ENCODE peak calls at places on chromosomes 3 and 15, in four cellular contexts. W, C, U and Q are unnamed samples.

GRCh38 chr3:43759297-43759782 is 68.6 kb downstream of the ABHD5 start:
- DNase-seq in W (no peak), C (no peak), U (peak; percentile 56), Q (peak; percentile 15)

GRCh38 chr3:32009101-32009500 is 27.6 kb downstream of the ZNF860 start:
- DNase-seq in W (no peak), C (no peak), U (peak; percentile 28), Q (no peak)

GRCh38 chr3:132870596-132870995 is 148.4 kb upstream of the NPHP3 start:
- DNase-seq in W (no peak), C (no peak), U (no peak), Q (no peak)

GRCh38 chr15:72141171-72142084 is 23.2 kb downstream of the SENP8 start:
- DNase-seq in W (peak; percentile 87), C (no peak), U (peak; percentile 33), Q (no peak)

GRCh38 chr3:122880173-122880572 is 85.3 kb downstream of the SLC49A4 start:
- DNase-seq in W (no peak), C (no peak), U (no peak), Q (no peak)

GRCh38 chr15:74128785-74129350 is 1.5 kb upstream of the ISLR2 start:
- DNase-seq in W (no peak), C (no peak), U (no peak), Q (no peak)

GRCh38 chr3:50201573-50202315 is 3.3 kb upstream of the SLC38A3 start:
- DNase-seq in W (no peak), C (peak; percentile 16), U (peak; percentile 79), Q (no peak)

GRCh38 chr3:40211579-40211978 is 97.9 kb upstream of the EIF1B start:
- DNase-seq in W (no peak), C (no peak), U (no peak), Q (no peak)

GRCh38 chr15:48798319-48798718 is 12.6 kb downstream of the CEP152 start:
- DNase-seq in W (no peak), C (no peak), U (no peak), Q (no peak)

DNA sequence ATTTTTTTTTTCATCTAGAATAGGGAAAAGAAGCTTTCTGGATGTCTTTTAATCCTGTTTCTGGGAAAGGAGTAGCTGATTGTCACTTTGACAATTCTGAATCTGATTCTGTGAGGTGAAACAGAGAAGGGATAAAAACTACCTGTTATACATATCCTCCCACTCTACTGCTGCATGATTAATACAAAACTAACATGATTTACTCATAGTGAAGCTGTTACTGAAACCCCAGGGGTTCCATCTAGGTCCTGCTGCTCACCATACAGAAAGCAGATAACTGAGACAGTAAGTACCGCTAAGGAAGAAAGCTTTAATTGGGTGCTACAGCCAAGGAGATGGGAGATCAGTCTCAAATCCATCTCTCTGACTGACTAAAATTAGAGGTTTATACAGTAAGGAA is 610.9 kb upstream of the ALCAM start:
- DNase-seq in W (no peak), C (no peak), U (no peak), Q (no peak)
- TF ChIP-seq TCF7 in W (no peak), C (no peak), U (no peak), Q (no peak)

DNA sequence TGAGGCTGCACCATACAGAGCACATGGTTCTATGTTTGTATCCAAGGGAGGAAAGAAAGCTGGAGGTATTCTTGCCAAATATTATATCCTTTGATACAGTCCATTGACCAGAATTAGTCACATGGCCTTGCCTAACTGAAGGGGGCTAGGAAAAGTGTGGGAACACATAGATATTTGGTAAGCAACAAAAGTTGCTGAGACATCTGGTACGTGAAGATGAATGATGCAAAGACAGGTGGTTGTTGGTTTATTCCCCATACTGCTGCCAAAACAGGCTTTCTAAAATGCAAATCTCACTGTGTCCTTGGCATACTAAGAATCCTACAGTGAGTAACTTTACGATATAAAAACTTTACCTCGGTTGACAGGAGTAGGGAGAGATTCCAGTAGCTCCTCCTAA is 162.2 kb downstream of the VGLL3 start:
- DNase-seq in W (no peak), C (no peak), U (no peak), Q (no peak)
- TF ChIP-seq SP1 in W (no peak), C (no peak), U (no peak), Q (no peak)

GRCh38 chr15:67564590-67565345 is 22.3 kb downstream of the MAP2K5 start:
- DNase-seq in W (peak; percentile 80), C (no peak), U (no peak), Q (no peak)
- TF ChIP-seq ATF3 in W (no peak), C (no peak), U (no peak), Q (no peak)

DNA sequence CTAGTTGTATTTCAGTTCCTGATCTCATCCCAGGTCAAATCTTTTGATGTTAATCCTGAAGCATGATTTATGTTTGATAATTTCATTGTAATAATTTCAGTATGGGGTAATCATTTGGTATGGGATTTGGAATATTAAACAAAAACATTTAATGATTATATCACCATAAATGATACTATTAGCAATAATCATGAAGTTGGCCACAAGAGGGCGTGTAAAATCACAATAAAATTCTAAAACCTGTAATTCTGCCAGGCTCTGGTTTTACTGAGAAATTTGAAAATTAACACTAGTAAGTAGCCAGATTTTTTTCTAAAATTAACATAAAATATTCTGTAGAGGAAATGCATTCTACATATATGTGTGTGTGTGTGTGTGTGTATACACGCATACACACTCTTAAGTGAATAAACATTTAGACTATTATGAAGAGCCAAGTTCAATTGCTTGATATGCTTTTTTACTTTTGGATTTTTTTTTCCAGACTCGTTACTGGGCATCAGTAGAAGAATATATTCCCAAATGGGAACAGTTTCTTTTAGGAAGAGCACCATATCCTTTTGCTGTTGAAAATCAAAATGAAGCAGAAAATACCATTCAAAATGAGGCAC is 40.5 kb downstream of the FEZF2 start:
- DNase-seq in W (no peak), C (no peak), U (no peak), Q (no peak)
- TF ChIP-seq TCF7 in W (no peak), C (no peak), U (no peak), Q (no peak)

GRCh38 chr3:192827208-192827607 is 90.4 kb downstream of the MB21D2 start:
- DNase-seq in W (no peak), C (no peak), U (no peak), Q (no peak)
- TF ChIP-seq SP1 in W (no peak), C (no peak), U (no peak), Q (no peak)

DNA sequence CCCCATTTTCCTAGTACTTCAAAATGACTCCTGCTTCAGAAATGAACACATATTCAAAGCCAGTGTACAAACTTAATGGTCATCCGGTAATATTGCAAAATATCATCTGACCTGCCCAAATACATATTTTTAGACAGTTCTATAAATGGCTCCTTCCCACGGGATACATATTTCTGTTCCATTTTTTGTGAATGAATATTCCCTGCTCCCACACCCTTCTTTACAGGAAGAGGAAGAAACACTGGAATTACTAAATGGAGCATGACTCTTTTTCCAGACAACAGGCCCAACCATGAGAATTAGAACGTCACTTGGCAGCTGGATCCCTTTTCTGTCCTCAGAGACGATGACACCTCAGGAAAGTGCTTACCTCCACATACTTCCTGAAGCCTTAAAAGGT is 38.0 kb upstream of the CBLB start:
- DNase-seq in W (no peak), C (no peak), U (no peak), Q (no peak)
- TF ChIP-seq ATF3 in W (no peak), C (no peak), U (no peak), Q (no peak)

GRCh38 chr15:101063891-101064794 is 145.0 kb downstream of the LRRK1 start:
- DNase-seq in W (no peak), C (no peak), U (peak; percentile 58), Q (no peak)
- TF ChIP-seq TCF7 in W (no peak), C (no peak), U (no peak), Q (no peak)